ENCODE peak calls at places on chromosomes 6 and 20, in six cellular contexts. One of them, this sample, is unnamed.

GRCh38 chr6:617485-618100 is 39.3 kb downstream of the HUS1B start:
- DNase-seq in K562: no peak
- DNase-seq in GM12878: no peak
- DNase-seq in HCT116: no peak
- DNase-seq in H1: no peak
- DNase-seq in HepG2: no peak
- DNase-seq in this sample: no peak

GRCh38 chr20:59783020-59784010 is 150.1 kb downstream of the SYCP2 start:
- DNase-seq in HepG2: peak; percentile 55
- DNase-seq in GM12878: no peak
- DNase-seq in H1: peak; percentile 43
- DNase-seq in HCT116: peak; percentile 32
- DNase-seq in K562: peak; percentile 67
- DNase-seq in this sample: peak; percentile 68

GRCh38 chr20:35616465-35617396 is 1.1 kb downstream of the SPAG4 start:
- DNase-seq in K562: peak; percentile 90
- DNase-seq in HCT116: peak; percentile 99
- DNase-seq in HepG2: peak; percentile 100
- DNase-seq in H1: no peak
- DNase-seq in GM12878: peak; percentile 98
- DNase-seq in this sample: peak; percentile 68

GRCh38 chr6:111781055-111781708 is 92.1 kb downstream of the FYN start:
- DNase-seq in GM12878: no peak
- DNase-seq in HepG2: no peak
- DNase-seq in K562: peak; percentile 48
- DNase-seq in H1: no peak
- DNase-seq in HCT116: no peak
- DNase-seq in this sample: no peak

GRCh38 chr6:2033544-2033943 is 211.9 kb downstream of the GMDS start:
- DNase-seq in H1: no peak
- DNase-seq in HepG2: no peak
- DNase-seq in K562: no peak
- DNase-seq in HCT116: no peak
- DNase-seq in GM12878: no peak
- DNase-seq in this sample: no peak

GRCh38 chr6:221531-222349 is 70.5 kb upstream of the DUSP22 start:
- DNase-seq in GM12878: peak; percentile 74
- DNase-seq in HepG2: peak; percentile 35
- DNase-seq in H1: no peak
- DNase-seq in K562: no peak
- DNase-seq in HCT116: no peak
- DNase-seq in this sample: no peak

GRCh38 chr20:25032478-25033183 is 25.3 kb downstream of the ACSS1 start:
- DNase-seq in GM12878: no peak
- DNase-seq in HCT116: no peak
- DNase-seq in HepG2: peak; percentile 88
- DNase-seq in K562: no peak
- DNase-seq in H1: no peak
- DNase-seq in this sample: peak; percentile 23

GRCh38 chr20:44692932-44693476 is 22.2 kb upstream of the CCN5 start:
- DNase-seq in HCT116: peak; percentile 71
- DNase-seq in HepG2: peak; percentile 97
- DNase-seq in K562: no peak
- DNase-seq in H1: peak; percentile 38
- DNase-seq in GM12878: no peak
- DNase-seq in this sample: no peak

GRCh38 chr6:52423971-52424381 is 3.8 kb downstream of the EFHC1 start:
- DNase-seq in HepG2: peak; percentile 54
- DNase-seq in GM12878: no peak
- DNase-seq in K562: no peak
- DNase-seq in HCT116: no peak
- DNase-seq in H1: no peak
- DNase-seq in this sample: no peak

GRCh38 chr20:4997207-4997606 is 4.1 kb downstream of the SLC23A2 start:
- DNase-seq in HepG2: no peak
- DNase-seq in HCT116: no peak
- DNase-seq in GM12878: no peak
- DNase-seq in H1: no peak
- DNase-seq in K562: no peak
- DNase-seq in this sample: no peak

GRCh38 chr20:51360451-51361230 is 181.9 kb downstream of the NFATC2 start:
- DNase-seq in HepG2: no peak
- DNase-seq in HCT116: peak; percentile 62
- DNase-seq in GM12878: no peak
- DNase-seq in H1: no peak
- DNase-seq in K562: no peak
- DNase-seq in this sample: no peak

GRCh38 chr6:25804804-25805203 is 27.0 kb downstream of the SLC17A1 start:
- DNase-seq in H1: no peak
- DNase-seq in HCT116: no peak
- DNase-seq in K562: no peak
- DNase-seq in GM12878: no peak
- DNase-seq in HepG2: no peak
- DNase-seq in this sample: no peak

GRCh38 chr20:40274912-40275654 is 414.0 kb downstream of the MAFB start:
- DNase-seq in K562: no peak
- DNase-seq in HepG2: no peak
- DNase-seq in GM12878: no peak
- DNase-seq in HCT116: no peak
- DNase-seq in H1: no peak
- DNase-seq in this sample: no peak

GRCh38 chr20:51650685-51651134 is 108.2 kb upstream of the NFATC2 start:
- DNase-seq in K562: no peak
- DNase-seq in H1: no peak
- DNase-seq in HepG2: no peak
- DNase-seq in GM12878: no peak
- DNase-seq in HCT116: peak; percentile 15
- DNase-seq in this sample: no peak

GRCh38 chr6:14083262-14083661 is 34.3 kb upstream of the CD83 start:
- DNase-seq in K562: no peak
- DNase-seq in HCT116: no peak
- DNase-seq in GM12878: no peak
- DNase-seq in H1: no peak
- DNase-seq in HepG2: no peak
- DNase-seq in this sample: no peak

GRCh38 chr6:43807228-43808061 is 37.4 kb downstream of the VEGFA start:
- DNase-seq in H1: no peak
- DNase-seq in GM12878: no peak
- DNase-seq in HepG2: peak; percentile 60
- DNase-seq in HCT116: no peak
- DNase-seq in K562: no peak
- DNase-seq in this sample: no peak

GRCh38 chr6:133787122-133787521 is 101.8 kb upstream of the TCF21 start:
- DNase-seq in K562: no peak
- DNase-seq in GM12878: no peak
- DNase-seq in HCT116: no peak
- DNase-seq in HepG2: no peak
- DNase-seq in H1: no peak
- DNase-seq in this sample: no peak

DNA sequence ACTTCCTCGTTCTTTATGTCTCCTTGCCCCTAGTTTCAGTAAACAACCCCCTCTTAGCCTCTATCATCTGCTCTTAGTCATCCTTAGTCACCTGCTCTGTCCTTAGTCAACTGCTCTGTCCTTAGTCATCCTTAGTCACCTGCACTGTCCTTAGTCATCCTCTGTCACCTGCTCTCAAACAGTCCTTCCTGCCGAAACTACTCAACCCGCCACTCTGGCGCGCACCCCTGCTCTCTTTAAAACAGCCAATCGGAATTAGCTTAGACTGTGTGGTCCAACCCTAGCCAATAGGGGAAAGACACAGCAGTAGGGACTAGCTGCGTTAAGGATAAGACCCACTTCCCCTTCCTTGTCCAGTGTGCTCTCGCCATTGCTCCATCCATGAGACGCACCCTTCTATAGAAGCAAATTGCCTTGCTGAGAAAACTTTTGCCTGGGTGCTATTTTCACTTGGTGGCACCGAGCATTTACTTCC is 73.9 kb downstream of the BACH2 start:
- DNase-seq in HepG2: peak; percentile 27
- DNase-seq in H1: no peak
- DNase-seq in HCT116: peak; percentile 96
- DNase-seq in K562: no peak
- DNase-seq in GM12878: no peak
- DNase-seq in this sample: no peak
- TF ChIP-seq ZNF274 in HepG2: no peak
- TF ChIP-seq ZNF274 in H1: no peak
- TF ChIP-seq ZNF274 in HCT116: no peak
- TF ChIP-seq ZNF274 in K562: no peak
- TF ChIP-seq ZNF274 in GM12878: no peak
- TF ChIP-seq ZNF274 in this sample: no peak

DNA sequence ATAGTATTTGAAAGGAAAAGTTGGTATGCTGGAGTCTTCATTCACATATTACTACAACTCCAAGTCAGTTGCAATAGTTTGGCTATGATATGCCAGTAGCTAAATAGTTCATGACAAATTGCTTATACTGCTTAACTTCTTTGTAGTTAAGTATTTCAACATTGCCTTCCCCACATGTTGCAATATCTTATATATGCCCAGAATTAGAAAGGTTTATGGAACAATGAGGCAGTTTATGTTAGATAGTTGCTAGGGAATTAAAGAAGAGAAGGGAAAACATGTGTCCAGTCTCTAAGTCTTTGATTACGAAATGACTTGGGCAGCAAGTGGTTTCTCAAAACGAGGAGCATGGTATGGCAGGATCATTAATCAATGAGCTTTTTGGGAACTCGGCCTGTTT is 145.8 kb downstream of the PLCB4 start:
- DNase-seq in H1: no peak
- DNase-seq in HepG2: no peak
- DNase-seq in K562: no peak
- DNase-seq in HCT116: no peak
- DNase-seq in GM12878: no peak
- DNase-seq in this sample: no peak
- TF ChIP-seq ZNF274 in H1: no peak
- TF ChIP-seq ZNF274 in HepG2: no peak
- TF ChIP-seq ZNF274 in K562: no peak
- TF ChIP-seq ZNF274 in HCT116: no peak
- TF ChIP-seq ZNF274 in GM12878: no peak
- TF ChIP-seq ZNF274 in this sample: no peak

GRCh38 chr6:142548571-142548970 is 246.8 kb downstream of the ADGRG6 start:
- DNase-seq in HepG2: no peak
- DNase-seq in GM12878: no peak
- DNase-seq in HCT116: no peak
- DNase-seq in K562: no peak
- DNase-seq in H1: no peak
- DNase-seq in this sample: no peak

GRCh38 chr6:142550310-142550709 is 248.5 kb downstream of the ADGRG6 start:
- DNase-seq in GM12878: no peak
- DNase-seq in HCT116: no peak
- DNase-seq in HepG2: no peak
- DNase-seq in H1: no peak
- DNase-seq in K562: no peak
- DNase-seq in this sample: no peak

GRCh38 chr6:142551145-142551811 is 249.5 kb downstream of the ADGRG6 start:
- DNase-seq in K562: no peak
- DNase-seq in GM12878: no peak
- DNase-seq in HCT116: peak; percentile 37
- DNase-seq in HepG2: no peak
- DNase-seq in H1: no peak
- DNase-seq in this sample: no peak
- TF ChIP-seq ZNF274 in K562: no peak
- TF ChIP-seq ZNF274 in GM12878: no peak
- TF ChIP-seq ZNF274 in HCT116: no peak
- TF ChIP-seq ZNF274 in HepG2: no peak
- TF ChIP-seq ZNF274 in H1: no peak
- TF ChIP-seq ZNF274 in this sample: no peak

DNA sequence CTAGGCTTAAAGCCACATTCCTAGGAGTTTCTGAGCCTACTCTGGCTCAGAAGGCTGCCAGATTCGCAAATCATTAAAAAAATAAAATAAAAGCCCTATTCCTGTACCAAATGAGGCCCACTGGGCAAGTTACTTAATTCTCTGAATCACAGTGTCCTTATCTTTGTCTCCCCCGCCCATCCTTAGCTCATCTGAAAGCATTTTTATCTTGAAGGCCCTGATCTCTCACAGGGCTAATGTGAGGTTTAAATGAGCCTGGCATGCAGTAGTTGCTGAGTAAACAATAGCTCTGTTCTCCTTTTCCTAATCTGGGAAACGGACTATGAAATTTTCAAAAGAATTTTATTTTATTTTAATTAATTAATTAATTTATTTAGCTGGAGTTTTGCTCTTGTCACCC is 2.1 kb upstream of the ZBTB12 start:
- DNase-seq in HCT116: no peak
- DNase-seq in H1: no peak
- DNase-seq in GM12878: no peak
- DNase-seq in K562: no peak
- DNase-seq in HepG2: no peak
- DNase-seq in this sample: no peak
- TF ChIP-seq ZNF274 in HCT116: no peak
- TF ChIP-seq ZNF274 in H1: no peak
- TF ChIP-seq ZNF274 in GM12878: no peak
- TF ChIP-seq ZNF274 in K562: no peak
- TF ChIP-seq ZNF274 in HepG2: no peak
- TF ChIP-seq ZNF274 in this sample: no peak

GRCh38 chr6:23589811-23590210 is 536.2 kb upstream of the NRSN1 start:
- DNase-seq in HCT116: no peak
- DNase-seq in HepG2: no peak
- DNase-seq in GM12878: no peak
- DNase-seq in H1: no peak
- DNase-seq in K562: no peak
- DNase-seq in this sample: no peak

GRCh38 chr6:23587582-23587981 is 538.4 kb upstream of the NRSN1 start:
- DNase-seq in HCT116: no peak
- DNase-seq in H1: no peak
- DNase-seq in GM12878: no peak
- DNase-seq in HepG2: no peak
- DNase-seq in K562: no peak
- DNase-seq in this sample: no peak

DNA sequence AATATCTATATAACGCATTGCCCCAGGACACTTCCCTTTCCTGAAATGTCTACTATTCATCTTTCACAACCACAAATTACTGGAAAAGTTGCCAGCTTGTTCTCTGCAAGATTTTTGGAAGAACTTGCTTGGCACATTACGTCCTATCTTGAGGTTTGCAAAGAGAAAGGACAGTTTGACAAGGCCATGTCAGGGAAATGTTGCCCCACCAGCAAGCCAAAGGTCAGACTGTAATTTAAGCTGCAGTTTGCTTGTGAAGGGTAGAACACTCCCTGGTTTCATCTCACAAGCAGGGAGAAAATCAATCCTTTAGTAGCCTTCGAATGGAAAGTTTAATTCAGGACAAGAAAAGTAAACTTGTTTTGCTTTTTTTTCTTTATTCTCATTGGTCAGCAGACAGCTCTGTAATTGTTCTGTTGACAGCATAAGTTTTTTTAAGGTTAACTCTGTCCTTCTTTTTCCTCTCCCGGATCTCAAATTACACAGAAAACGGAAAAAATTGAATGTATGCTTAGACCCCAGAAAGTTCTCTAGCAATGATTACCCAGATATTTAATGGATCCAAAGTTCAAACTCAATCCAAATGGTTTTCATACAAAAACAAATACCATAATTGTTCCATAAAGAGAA is 541.8 kb upstream of the NRSN1 start:
- DNase-seq in H1: no peak
- DNase-seq in HepG2: peak; percentile 40
- DNase-seq in K562: no peak
- DNase-seq in HCT116: no peak
- DNase-seq in GM12878: no peak
- DNase-seq in this sample: no peak
- TF ChIP-seq ZNF274 in H1: no peak
- TF ChIP-seq ZNF274 in HepG2: no peak
- TF ChIP-seq ZNF274 in K562: no peak
- TF ChIP-seq ZNF274 in HCT116: no peak
- TF ChIP-seq ZNF274 in GM12878: no peak
- TF ChIP-seq ZNF274 in this sample: no peak